ENCODE peak calls at places on chromosomes 1 and 21, in eight cellular contexts. Y is A549, N is tibial nerve, O is sigmoid colon, R is stomach, J is prostate gland, S is right lobe of liver, L is vagina. T is an unnamed sample. For H3K9me3, the result is how much of the 10 kb centered on the place peaks cover.

GRCh38 chr21:17539743-17540341 is 27.0 kb downstream of the CXADR start:
- DNase-seq in N (no peak), L (no peak), O (no peak), J (no peak), S (no peak), Y (no peak), R (no peak), T (no peak)

GRCh38 chr21:41612674-41613250 is 104.8 kb upstream of the TMPRSS2 start:
- DNase-seq in L (peak), J (peak), Y (peak), S (peak), N (peak), R (peak), O (peak), T (peak)

GRCh38 chr1:93616221-93616995 is 65.2 kb downstream of the BCAR3 start:
- DNase-seq in L (no peak), J (no peak), S (no peak), Y (peak), N (no peak), O (peak), R (peak), T (no peak)

GRCh38 chr1:213374369-213374768 is 323.3 kb downstream of the RPS6KC1 start:
- DNase-seq in O (no peak), L (no peak), S (peak), J (no peak), Y (peak), N (no peak), R (peak), T (peak)

GRCh38 chr1:222095606-222096475 is 354.0 kb upstream of the DUSP10 start:
- DNase-seq in S (no peak), Y (peak), O (no peak), N (no peak), L (no peak), J (no peak), R (peak), T (peak)

GRCh38 chr1:61293197-61293596 is 210.8 kb downstream of the NFIA start:
- DNase-seq in N (no peak), Y (no peak), S (no peak), O (no peak), R (no peak), J (no peak), L (no peak), T (no peak)

GRCh38 chr1:12344611-12345299 is 114.9 kb downstream of the VPS13D start:
- DNase-seq in N (no peak), S (peak), Y (no peak), J (no peak), L (no peak), R (no peak), O (peak), T (no peak)

GRCh38 chr1:172686143-172686542 is 27.2 kb downstream of the FASLG start:
- DNase-seq in N (no peak), R (no peak), Y (no peak), L (no peak), S (no peak), O (no peak), J (no peak), T (no peak)

GRCh38 chr1:235657269-235657668 is 7.7 kb upstream of the GNG4 start:
- DNase-seq in J (no peak), Y (no peak), N (no peak), L (no peak), R (no peak), S (no peak), O (no peak), T (no peak)

GRCh38 chr1:232014941-232015340 is 388.4 kb downstream of the DISC1 start:
- DNase-seq in O (no peak), Y (no peak), J (no peak), N (no peak), S (no peak), L (no peak), R (no peak), T (no peak)

GRCh38 chr1:119859647-119860046 is 36.7 kb downstream of the ADAM30 start:
- DNase-seq in Y (no peak), O (no peak), L (no peak), N (no peak), R (no peak), S (no peak), J (no peak), T (no peak)

GRCh38 chr1:212987702-212988322 is 27.9 kb downstream of the ANGEL2 start:
- DNase-seq in N (no peak), L (no peak), O (no peak), J (no peak), R (no peak), S (no peak), Y (no peak), T (peak)

GRCh38 chr1:63920154-63921117 is 146.6 kb downstream of the ROR1 start:
- DNase-seq in L (no peak), Y (peak), S (no peak), N (no peak), J (no peak), O (no peak), R (no peak), T (no peak)

GRCh38 chr1:172935062-172935592 is 115.6 kb downstream of the TNFSF18 start:
- DNase-seq in N (no peak), O (no peak), L (no peak), R (no peak), Y (no peak), J (no peak), S (no peak), T (no peak)

GRCh38 chr21:45540601-45540970 is 1.7 kb downstream of the SLC19A1 start:
- DNase-seq in J (no peak), S (no peak), L (peak), O (peak), N (peak), Y (no peak), R (peak), T (no peak)

GRCh38 chr1:3105167-3105863 is 36.3 kb downstream of the PRDM16 start:
- DNase-seq in R (no peak), L (no peak), J (no peak), O (no peak), Y (no peak), N (no peak), S (no peak), T (no peak)

GRCh38 chr1:235938714-235939487 is 72.2 kb upstream of the LYST start:
- DNase-seq in S (no peak), N (no peak), R (no peak), J (no peak), Y (no peak), L (no peak), O (no peak), T (no peak)

GRCh38 chr1:226763741-226764264 is 24.7 kb upstream of the ITPKB start:
- DNase-seq in L (no peak), S (no peak), N (no peak), R (no peak), J (no peak), Y (peak), O (no peak), T (no peak)

GRCh38 chr1:10502206-10502605 is 27.5 kb downstream of the PEX14 start:
- DNase-seq in Y (no peak), R (no peak), O (no peak), S (no peak), J (no peak), L (no peak), N (no peak), T (no peak)

GRCh38 chr1:151267760-151268159 is 13.2 kb downstream of the PSMD4 start:
- DNase-seq in R (no peak), S (no peak), O (no peak), J (no peak), N (no peak), L (no peak), Y (no peak), T (peak)

GRCh38 chr21:34771512-34772028 is 102.8 kb downstream of the CLIC6 start:
- DNase-seq in L (peak), O (no peak), S (no peak), Y (peak), J (no peak), N (no peak), R (no peak), T (no peak)

DNA sequence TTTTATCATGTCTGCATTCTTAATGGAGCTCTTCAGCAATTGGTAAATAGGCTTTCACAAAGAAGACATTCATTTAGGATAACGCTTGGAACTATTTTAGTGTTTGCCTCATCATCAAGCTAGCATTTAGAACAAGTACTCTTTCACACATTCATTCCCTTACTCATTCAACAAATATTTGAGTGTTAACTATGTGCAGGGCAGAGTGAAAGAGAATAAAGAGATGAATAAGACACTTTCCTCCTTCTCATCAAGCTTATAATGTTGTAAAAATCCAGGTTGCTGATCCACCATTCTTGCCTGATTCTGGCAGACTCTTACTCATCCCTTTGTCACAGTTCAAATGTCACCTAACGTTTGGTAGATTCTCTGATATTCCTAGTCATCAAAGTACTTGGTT is 386.4 kb upstream of the BEND5 start:
- DNase-seq in R (no peak), S (no peak), L (no peak), J (no peak), O (no peak), Y (no peak), N (no peak), T (no peak)
- H3K9me3 ChIP-seq in R (under half), S (under half), L (under half), J (under half), O (under half), Y (under half), N (under half), T (under half)

GRCh38 chr1:115458426-115459114 is 120.5 kb upstream of the NGF start:
- DNase-seq in Y (no peak), S (no peak), R (no peak), J (no peak), N (no peak), O (no peak), L (no peak), T (no peak)
- H3K27ac ChIP-seq in Y (no peak), S (no peak), R (no peak), J (no peak), N (no peak), O (no peak), L (no peak), T (no peak)

DNA sequence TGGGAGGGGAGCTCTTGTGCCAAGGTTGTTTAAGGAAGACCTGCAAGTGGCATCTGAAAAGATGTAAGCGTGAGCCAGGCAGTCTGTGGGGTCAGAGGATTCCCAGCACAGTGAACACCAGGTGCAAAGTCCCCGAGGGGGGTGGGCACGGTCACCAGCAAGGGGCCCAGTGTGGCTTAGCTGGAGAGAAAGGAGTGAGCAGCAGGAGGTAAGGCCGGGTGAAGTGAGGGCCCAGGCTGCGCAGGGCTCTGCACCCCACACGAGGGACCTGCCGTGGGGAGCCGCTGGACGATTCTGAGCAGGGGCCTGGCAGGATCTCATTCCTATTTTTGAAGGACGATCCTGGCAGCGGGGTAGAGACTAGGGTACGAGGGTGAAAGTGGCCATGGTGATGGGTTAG is 4.1 kb downstream of the DDOST start:
- DNase-seq in J (no peak), R (no peak), N (no peak), O (no peak), S (no peak), L (no peak), Y (no peak), T (no peak)
- TF ChIP-seq POLR2A in J (no peak), R (no peak), N (no peak), O (no peak), S (no peak), L (no peak), Y (no peak), T (no peak)

GRCh38 chr1:152760551-152761190 is 2.8 kb downstream of the KPRP start:
- DNase-seq in R (no peak), S (no peak), Y (no peak), J (no peak), O (no peak), L (no peak), N (no peak), T (no peak)
- H3K9me3 ChIP-seq in R (under half), S (under half), Y (under half), J (under half), O (under half), L (under half), N (under half), T (under half)

T was measured in adrenal gland.